ENCODE peak calls at places on chromosomes 3 and 15, in ten cellular contexts. J is A549, F is sigmoid colon, N is H1, G is tibial nerve, X is K562, U is stomach, Q is ovary, T is transverse colon, V is GM12878. M is an unnamed sample. For H3K4me1, the result is how much of the 10 kb centered on the place peaks cover.

GRCh38 chr15:89898628-89899302 is 5.0 kb upstream of the AP3S2 start:
- DNase-seq in T (peak), J (peak), G (no peak), V (no peak), F (no peak), N (peak), X (peak), Q (no peak), U (peak), M (no peak)

GRCh38 chr3:100269410-100270217 is 8.8 kb downstream of the TBC1D23 start:
- DNase-seq in V (no peak), J (no peak), F (no peak), X (no peak), N (no peak), T (no peak), Q (no peak), G (no peak), U (no peak), M (no peak)

GRCh38 chr15:73265536-73266153 is 103.1 kb downstream of the HCN4 start:
- DNase-seq in G (no peak), U (peak), V (no peak), Q (peak), F (no peak), J (peak), N (no peak), T (peak), X (peak), M (no peak)

GRCh38 chr3:73547427-73548036 is 77.2 kb downstream of the PDZRN3 start:
- DNase-seq in U (no peak), Q (no peak), G (no peak), T (no peak), F (no peak), X (no peak), V (no peak), N (no peak), J (no peak), M (no peak)

GRCh38 chr3:2511356-2511755 is 412.7 kb downstream of the CNTN4 start:
- DNase-seq in U (no peak), N (no peak), J (no peak), G (no peak), X (no peak), V (no peak), Q (no peak), T (no peak), F (no peak), M (no peak)

GRCh38 chr15:73983211-73983727 is 8.8 kb downstream of the STOML1 start:
- DNase-seq in F (peak), J (no peak), V (no peak), T (peak), X (no peak), U (no peak), N (no peak), G (no peak), Q (peak), M (peak)

GRCh38 chr3:41102053-41102556 is 97.2 kb upstream of the CTNNB1 start:
- DNase-seq in Q (no peak), X (no peak), T (peak), J (peak), N (no peak), V (no peak), U (no peak), F (no peak), G (no peak), M (no peak)

GRCh38 chr15:48366574-48367312 is 35.5 kb downstream of the DUT start:
- DNase-seq in G (no peak), U (no peak), T (no peak), F (no peak), N (no peak), Q (no peak), X (no peak), V (no peak), J (no peak), M (no peak)

GRCh38 chr3:184769771-184770170 is 42.2 kb upstream of the VPS8 start:
- DNase-seq in N (no peak), F (no peak), G (no peak), U (no peak), J (no peak), Q (no peak), V (no peak), T (no peak), X (no peak), M (no peak)

GRCh38 chr3:161274691-161275298 is 53.7 kb downstream of the NMD3 start:
- DNase-seq in N (peak), U (no peak), G (no peak), F (no peak), T (peak), Q (no peak), X (peak), V (no peak), J (no peak), M (no peak)

GRCh38 chr15:58221591-58222241 is 83.5 kb downstream of the AQP9 start:
- DNase-seq in X (peak), J (peak), U (peak), V (no peak), F (no peak), Q (no peak), G (no peak), T (peak), N (no peak), M (no peak)

GRCh38 chr3:51706788-51707731 is at the start of gene GRM2:
- DNase-seq in F (peak), Q (peak), J (no peak), V (no peak), G (no peak), X (peak), T (peak), U (peak), N (peak), M (peak)

GRCh38 chr15:68994149-68994548 is 20.3 kb upstream of the NOX5 start:
- DNase-seq in T (no peak), G (no peak), F (no peak), U (no peak), N (no peak), X (no peak), Q (no peak), J (no peak), V (no peak), M (peak)

GRCh38 chr3:181610083-181610972 is 101.4 kb upstream of the SOX2 start:
- DNase-seq in F (no peak), U (no peak), Q (no peak), J (no peak), G (no peak), V (no peak), T (no peak), N (no peak), X (no peak), M (no peak)

GRCh38 chr3:14819671-14820070 is 909 bp downstream of the FGD5 start:
- DNase-seq in T (no peak), U (no peak), Q (no peak), V (no peak), N (no peak), G (no peak), X (no peak), F (no peak), J (no peak), M (no peak)

GRCh38 chr3:123584284-123584987 is 417 bp downstream of the HACD2 start:
- DNase-seq in T (peak), F (peak), X (peak), U (peak), V (no peak), G (peak), N (no peak), J (peak), Q (peak), M (peak)

DNA sequence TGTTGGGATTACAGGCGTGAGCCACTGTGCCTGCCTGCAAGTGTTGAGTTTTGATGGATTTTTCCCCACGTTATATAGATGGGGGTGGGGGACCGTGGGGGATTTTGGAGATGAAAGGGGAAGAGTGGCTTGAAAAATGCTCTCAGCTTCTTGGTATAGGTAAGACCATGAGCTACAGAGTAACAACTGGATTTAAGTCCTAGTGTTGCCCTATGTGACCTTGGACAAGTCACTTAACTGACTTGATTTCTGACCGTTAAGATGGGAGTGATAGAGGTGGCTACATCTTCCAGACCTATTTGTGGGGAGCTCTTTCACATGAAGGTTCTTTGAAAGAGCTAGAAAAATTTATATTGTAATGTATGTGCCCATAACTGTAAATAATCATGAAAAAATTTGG is 13.3 kb downstream of the TRIM71 start:
- DNase-seq in G (no peak), X (no peak), N (no peak), T (no peak), V (no peak), F (no peak), J (no peak), Q (no peak), U (no peak), M (no peak)
- H3K4me1 ChIP-seq in G (under half), X (under half), N (under half), T (under half), V (under half), F (under half), J (under half), Q (under half), U (under half), M (under half)

GRCh38 chr3:187743195-187744141 is 1.8 kb downstream of the BCL6 start:
- DNase-seq in X (peak), G (peak), Q (peak), T (peak), F (peak), V (no peak), J (peak), U (peak), N (no peak), M (peak)
- TF ChIP-seq POLR2A in X (peak), G (no peak), Q (peak), T (peak), F (no peak), V (no peak), J (no peak), U (no peak), N (no peak), M (no peak)

DNA sequence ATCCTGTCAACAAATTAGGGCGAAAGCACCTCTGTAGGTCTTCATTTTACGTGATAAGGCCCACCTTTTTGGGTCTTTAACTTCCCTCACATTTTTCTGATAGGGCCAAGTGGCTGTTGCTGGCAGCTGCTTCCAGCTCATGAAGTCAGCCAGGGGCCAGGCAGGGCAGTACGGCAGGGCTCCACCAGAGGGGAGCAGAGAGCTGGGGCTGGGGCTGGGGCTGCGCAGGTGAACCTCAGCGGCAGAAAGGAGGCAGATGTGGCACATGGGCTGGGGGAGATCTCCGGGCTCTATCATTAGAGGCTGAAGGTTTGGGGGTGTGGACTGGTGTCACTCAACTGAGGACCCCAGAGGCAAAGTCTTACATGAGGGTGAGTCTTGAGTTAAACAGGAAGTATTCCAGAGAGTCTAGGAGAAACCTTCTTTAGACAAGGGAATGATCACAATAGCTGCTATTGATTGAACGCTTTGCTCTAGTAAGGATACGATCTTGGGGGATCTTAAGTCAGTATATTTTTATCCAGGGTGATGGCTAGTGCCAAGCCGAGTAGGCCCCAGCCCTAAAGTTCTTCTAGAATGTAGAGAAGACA is 62.8 kb upstream of the MEX3B start:
- DNase-seq in U (peak), N (peak), V (no peak), T (peak), X (peak), G (no peak), J (peak), Q (no peak), F (peak), M (no peak)
- TF ChIP-seq EP300 in U (no peak), N (no peak), V (no peak), T (no peak), X (no peak), G (no peak), J (no peak), Q (no peak), F (no peak), M (no peak)

DNA sequence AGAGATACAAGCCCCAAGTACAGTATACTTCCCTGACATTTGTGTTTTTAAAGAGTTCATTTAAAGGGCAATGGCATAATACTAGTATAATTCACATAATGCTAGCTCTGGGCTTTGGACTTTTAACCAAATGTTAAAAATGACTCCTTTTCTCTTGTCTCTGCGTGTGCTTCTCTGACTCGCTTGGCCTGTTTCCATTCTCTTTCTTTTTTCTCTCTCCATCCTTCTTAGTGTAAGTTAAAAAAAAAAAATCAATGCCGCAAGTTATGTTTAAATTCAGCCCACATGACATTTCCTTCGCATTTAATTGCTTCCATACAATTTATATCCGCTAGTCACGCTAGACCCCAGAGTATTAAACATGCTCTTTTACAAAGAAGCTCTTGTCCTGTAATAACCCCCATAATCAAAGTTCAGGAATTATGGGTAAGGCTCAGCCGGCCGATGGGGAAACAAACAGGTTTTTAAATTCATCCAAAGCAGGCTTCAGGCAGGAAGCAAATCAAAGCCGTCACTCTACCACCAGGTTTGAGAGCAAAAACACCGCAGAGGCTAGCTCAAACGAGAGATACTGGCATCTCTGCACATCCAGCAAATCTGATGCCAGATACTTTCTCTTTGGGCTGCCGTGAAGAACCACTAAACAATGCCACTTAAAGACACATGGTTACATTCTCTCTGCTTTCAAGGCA is 19.3 kb downstream of the WWTR1 start:
- DNase-seq in T (no peak), N (no peak), Q (no peak), G (no peak), U (no peak), J (no peak), V (no peak), F (no peak), X (no peak), M (no peak)
- H3K4me1 ChIP-seq in T (under half), N (under half), Q (under half), G (under half), U (half or more), J (under half), V (under half), F (under half), X (under half), M (half or more)

GRCh38 chr15:99251436-99251821 is at the start of gene LRRC28:
- DNase-seq in X (no peak), U (no peak), F (no peak), G (no peak), J (no peak), N (no peak), V (no peak), T (no peak), Q (no peak), M (no peak)

GRCh38 chr15:99252326-99252725 is 1.0 kb downstream of the LRRC28 start:
- DNase-seq in V (no peak), N (no peak), X (no peak), F (no peak), T (no peak), G (no peak), Q (no peak), J (no peak), U (no peak), M (no peak)

GRCh38 chr15:99253381-99254090 is 2.3 kb downstream of the LRRC28 start:
- DNase-seq in X (no peak), N (no peak), G (no peak), J (no peak), F (no peak), U (no peak), T (no peak), Q (no peak), V (no peak), M (no peak)

GRCh38 chr15:99257107-99257750 is 5.9 kb downstream of the LRRC28 start:
- DNase-seq in Q (no peak), G (no peak), X (no peak), J (no peak), N (no peak), V (no peak), F (no peak), T (no peak), U (no peak), M (no peak)
- TF ChIP-seq POLR2A in Q (no peak), G (no peak), X (no peak), J (no peak), N (no peak), V (no peak), F (no peak), T (no peak), U (no peak), M (no peak)